ENCODE peak calls at places on chromosomes 6 and 20, in seven cellular contexts. M is stimulated activated naive CD8-positive, alpha-beta T cell treated with anti-CD3 and anti-CD28 coated beads, Interleukin-15, amount 100 ng/mL, for 72 hours; F is activated T-cell treated with anti-CD3 and anti-CD28 coated beads, Interleukin-2, amount 50 U/mL, for 4 hours; K is HepG2; U is activated B cell treated with CpG ODN at 0.5 μM for 24 hours; I is effector memory CD8-positive, alpha-beta T cell; C is Right ventricle myocardium inferior. N is an unnamed sample.

GRCh38 chr20:9409352-9409751 is 105.0 kb upstream of the LAMP5 start:
- ATAC-seq in M (no peak), C (no peak), F (no peak), I (no peak), K (no peak), U (no peak), N (no peak)

GRCh38 chr20:57156050-57156770 is 110.2 kb downstream of the BMP7 start:
- ATAC-seq in M (no peak), F (no peak), I (no peak), C (no peak), U (no peak), K (no peak), N (no peak)

GRCh38 chr6:1267057-1267732 is 44.7 kb upstream of the FOXQ1 start:
- ATAC-seq in C (no peak), M (no peak), F (no peak), U (no peak), I (no peak), K (peak; percentile 9), N (no peak)

GRCh38 chr6:8219352-8219943 is 117.1 kb upstream of the EEF1E1 start:
- ATAC-seq in U (peak; percentile 57), M (peak; percentile 52), F (no peak), K (peak; percentile 69), C (no peak), I (peak; percentile 53), N (peak; percentile 60)

GRCh38 chr6:70124882-70125535 is 177.9 kb downstream of the COL9A1 start:
- ATAC-seq in F (no peak), U (no peak), M (no peak), K (peak; percentile 58), C (peak; percentile 86), I (no peak), N (no peak)

GRCh38 chr6:31538805-31539400 is 2.9 kb downstream of the DDX39B start:
- ATAC-seq in K (no peak), F (no peak), U (no peak), C (no peak), M (no peak), I (no peak), N (no peak)

GRCh38 chr20:36826556-36827244 is 49.2 kb upstream of the TLDC2 start:
- ATAC-seq in I (no peak), C (no peak), U (no peak), M (no peak), K (no peak), F (no peak), N (no peak)

GRCh38 chr6:153231048-153231635 is 100.1 kb upstream of the RGS17 start:
- ATAC-seq in I (no peak), K (peak; percentile 79), U (no peak), C (no peak), F (no peak), M (no peak), N (no peak)

GRCh38 chr6:2133718-2134310 is 111.6 kb downstream of the GMDS start:
- ATAC-seq in F (no peak), M (no peak), U (no peak), I (no peak), K (peak; percentile 35), C (no peak), N (no peak)

N was measured in stimulated activated memory B cell treated with anti-CD40 and anti-IgM and Interleukin-4, amounts not matched to agents 10 μg/mL and 1 μg/mL and 100 μg/mL, for 72 hours.